ENCODE peak calls at places on chromosomes 6 and 20, in eight cellular contexts. One of them, this sample, is unnamed.
A peak's percentile ranks its signal among the peaks of the same experiment; 100 is the strongest.

GRCh38 chr6:20266851-20267608 is 54.8 kb upstream of the MBOAT1 start:
- DNase-seq in choroid plexus epithelial cell: no peak
- DNase-seq in left lung: no peak
- DNase-seq in PC-9: peak; percentile 57
- DNase-seq in GM23338: no peak
- DNase-seq in GM12878: peak; percentile 12
- DNase-seq in small intestine: peak; percentile 13
- DNase-seq in epithelial cell of esophagus: peak; percentile 89
- DNase-seq in this sample: no peak

GRCh38 chr20:64228086-64228485 is 27.5 kb upstream of the PCMTD2 start:
- DNase-seq in GM23338: no peak
- DNase-seq in epithelial cell of esophagus: no peak
- DNase-seq in choroid plexus epithelial cell: no peak
- DNase-seq in left lung: no peak
- DNase-seq in small intestine: no peak
- DNase-seq in PC-9: no peak
- DNase-seq in GM12878: no peak
- DNase-seq in this sample: no peak

GRCh38 chr6:14478396-14479225 is 361.0 kb downstream of the CD83 start:
- DNase-seq in left lung: no peak
- DNase-seq in small intestine: no peak
- DNase-seq in GM23338: no peak
- DNase-seq in GM12878: no peak
- DNase-seq in PC-9: no peak
- DNase-seq in epithelial cell of esophagus: no peak
- DNase-seq in choroid plexus epithelial cell: no peak
- DNase-seq in this sample: no peak

GRCh38 chr6:36246511-36247268 is 23.2 kb upstream of the PNPLA1 start:
- DNase-seq in epithelial cell of esophagus: peak; percentile 81
- DNase-seq in small intestine: no peak
- DNase-seq in GM12878: no peak
- DNase-seq in GM23338: no peak
- DNase-seq in PC-9: peak; percentile 43
- DNase-seq in left lung: no peak
- DNase-seq in choroid plexus epithelial cell: peak; percentile 51
- DNase-seq in this sample: no peak

GRCh38 chr6:147310511-147310910 is 106.3 kb downstream of the STXBP5 start:
- DNase-seq in left lung: no peak
- DNase-seq in GM12878: no peak
- DNase-seq in PC-9: no peak
- DNase-seq in small intestine: no peak
- DNase-seq in GM23338: no peak
- DNase-seq in choroid plexus epithelial cell: no peak
- DNase-seq in epithelial cell of esophagus: no peak
- DNase-seq in this sample: no peak

GRCh38 chr6:135498178-135498841 is 770 bp upstream of the AHI1 start:
- DNase-seq in small intestine: peak; percentile 85
- DNase-seq in choroid plexus epithelial cell: peak; percentile 98
- DNase-seq in epithelial cell of esophagus: peak; percentile 87
- DNase-seq in left lung: peak; percentile 70
- DNase-seq in GM23338: peak; percentile 61
- DNase-seq in PC-9: peak; percentile 88
- DNase-seq in GM12878: no peak
- DNase-seq in this sample: peak; percentile 76

GRCh38 chr6:52557389-52558265 is 19.2 kb downstream of the TRAM2 start:
- DNase-seq in choroid plexus epithelial cell: no peak
- DNase-seq in epithelial cell of esophagus: no peak
- DNase-seq in GM12878: no peak
- DNase-seq in GM23338: peak; percentile 50
- DNase-seq in PC-9: no peak
- DNase-seq in left lung: no peak
- DNase-seq in small intestine: no peak
- DNase-seq in this sample: no peak

GRCh38 chr6:134894800-134895199 is 55.1 kb downstream of the ALDH8A1 start:
- DNase-seq in choroid plexus epithelial cell: no peak
- DNase-seq in PC-9: no peak
- DNase-seq in GM23338: no peak
- DNase-seq in GM12878: no peak
- DNase-seq in small intestine: no peak
- DNase-seq in left lung: no peak
- DNase-seq in epithelial cell of esophagus: no peak
- DNase-seq in this sample: no peak

GRCh38 chr6:27280064-27280539 is 32.0 kb downstream of the POM121L2 start:
- DNase-seq in choroid plexus epithelial cell: peak; percentile 60
- DNase-seq in GM23338: peak; percentile 82
- DNase-seq in left lung: no peak
- DNase-seq in small intestine: no peak
- DNase-seq in PC-9: peak; percentile 61
- DNase-seq in epithelial cell of esophagus: peak; percentile 63
- DNase-seq in GM12878: no peak
- DNase-seq in this sample: no peak

GRCh38 chr20:8535403-8536003 is 403.4 kb downstream of the PLCB1 start:
- DNase-seq in epithelial cell of esophagus: no peak
- DNase-seq in GM12878: no peak
- DNase-seq in small intestine: no peak
- DNase-seq in choroid plexus epithelial cell: peak; percentile 34
- DNase-seq in left lung: no peak
- DNase-seq in PC-9: no peak
- DNase-seq in GM23338: peak; percentile 58
- DNase-seq in this sample: no peak

GRCh38 chr20:3696200-3696599 is 14.4 kb upstream of the ADAM33 start:
- DNase-seq in left lung: no peak
- DNase-seq in GM23338: peak; percentile 62
- DNase-seq in small intestine: peak; percentile 13
- DNase-seq in PC-9: no peak
- DNase-seq in GM12878: no peak
- DNase-seq in epithelial cell of esophagus: no peak
- DNase-seq in choroid plexus epithelial cell: no peak
- DNase-seq in this sample: no peak

GRCh38 chr20:4110885-4111284 is 95.5 kb upstream of the RNF24 start:
- DNase-seq in GM12878: no peak
- DNase-seq in epithelial cell of esophagus: no peak
- DNase-seq in choroid plexus epithelial cell: no peak
- DNase-seq in PC-9: no peak
- DNase-seq in small intestine: no peak
- DNase-seq in GM23338: no peak
- DNase-seq in left lung: no peak
- DNase-seq in this sample: no peak

GRCh38 chr6:71393471-71393870 is 104.9 kb downstream of the OGFRL1 start:
- DNase-seq in epithelial cell of esophagus: no peak
- DNase-seq in GM12878: no peak
- DNase-seq in small intestine: no peak
- DNase-seq in left lung: no peak
- DNase-seq in GM23338: no peak
- DNase-seq in PC-9: no peak
- DNase-seq in choroid plexus epithelial cell: no peak
- DNase-seq in this sample: no peak

GRCh38 chr6:73079611-73079955 is 145.7 kb downstream of the KHDC1L start:
- DNase-seq in small intestine: no peak
- DNase-seq in choroid plexus epithelial cell: peak; percentile 31
- DNase-seq in GM12878: no peak
- DNase-seq in left lung: no peak
- DNase-seq in GM23338: no peak
- DNase-seq in epithelial cell of esophagus: peak; percentile 39
- DNase-seq in PC-9: no peak
- DNase-seq in this sample: peak; percentile 49

GRCh38 chr6:108142240-108142639 is 23.6 kb upstream of the NR2E1 start:
- DNase-seq in left lung: no peak
- DNase-seq in choroid plexus epithelial cell: no peak
- DNase-seq in PC-9: no peak
- DNase-seq in epithelial cell of esophagus: no peak
- DNase-seq in GM12878: no peak
- DNase-seq in small intestine: no peak
- DNase-seq in GM23338: no peak
- DNase-seq in this sample: no peak

GRCh38 chr6:26470643-26471042 is 12.9 kb downstream of the BTN2A1 start:
- DNase-seq in choroid plexus epithelial cell: no peak
- DNase-seq in GM23338: no peak
- DNase-seq in epithelial cell of esophagus: no peak
- DNase-seq in GM12878: no peak
- DNase-seq in small intestine: no peak
- DNase-seq in left lung: no peak
- DNase-seq in PC-9: no peak
- DNase-seq in this sample: no peak

GRCh38 chr6:10521104-10521808 is at the start of gene GCNT2:
- DNase-seq in GM12878: no peak
- DNase-seq in small intestine: peak; percentile 64
- DNase-seq in choroid plexus epithelial cell: peak; percentile 75
- DNase-seq in GM23338: peak; percentile 90
- DNase-seq in epithelial cell of esophagus: peak; percentile 83
- DNase-seq in PC-9: peak; percentile 92
- DNase-seq in left lung: peak; percentile 47
- DNase-seq in this sample: no peak
- H3K4me3 ChIP-seq in GM12878: peak within 1 kb of the TSS; percentile 31
- H3K4me3 ChIP-seq in small intestine: no peak within 1 kb of the TSS
- H3K4me3 ChIP-seq in choroid plexus epithelial cell: peak within 1 kb of the TSS; percentile 28
- H3K4me3 ChIP-seq in GM23338: peak within 1 kb of the TSS; percentile 41
- H3K4me3 ChIP-seq in epithelial cell of esophagus: no peak within 1 kb of the TSS
- H3K4me3 ChIP-seq in PC-9: peak within 1 kb of the TSS; percentile 46
- H3K4me3 ChIP-seq in left lung: peak within 1 kb of the TSS; percentile 18
- H3K4me3 ChIP-seq in this sample: no peak within 1 kb of the TSS

GRCh38 chr6:137237413-137238170 is 18.4 kb upstream of the IFNGR1 start:
- DNase-seq in GM12878: no peak
- DNase-seq in choroid plexus epithelial cell: peak; percentile 82
- DNase-seq in epithelial cell of esophagus: peak; percentile 97
- DNase-seq in small intestine: no peak
- DNase-seq in left lung: no peak
- DNase-seq in GM23338: no peak
- DNase-seq in PC-9: peak; percentile 93
- DNase-seq in this sample: peak; percentile 79
- H3K4me3 ChIP-seq in GM12878: no peak overlapping the region
- H3K4me3 ChIP-seq in choroid plexus epithelial cell: no peak overlapping the region
- H3K4me3 ChIP-seq in epithelial cell of esophagus: no peak overlapping the region
- H3K4me3 ChIP-seq in small intestine: no peak overlapping the region
- H3K4me3 ChIP-seq in left lung: no peak overlapping the region
- H3K4me3 ChIP-seq in GM23338: no peak overlapping the region
- H3K4me3 ChIP-seq in PC-9: no peak overlapping the region
- H3K4me3 ChIP-seq in this sample: no peak overlapping the region

DNA sequence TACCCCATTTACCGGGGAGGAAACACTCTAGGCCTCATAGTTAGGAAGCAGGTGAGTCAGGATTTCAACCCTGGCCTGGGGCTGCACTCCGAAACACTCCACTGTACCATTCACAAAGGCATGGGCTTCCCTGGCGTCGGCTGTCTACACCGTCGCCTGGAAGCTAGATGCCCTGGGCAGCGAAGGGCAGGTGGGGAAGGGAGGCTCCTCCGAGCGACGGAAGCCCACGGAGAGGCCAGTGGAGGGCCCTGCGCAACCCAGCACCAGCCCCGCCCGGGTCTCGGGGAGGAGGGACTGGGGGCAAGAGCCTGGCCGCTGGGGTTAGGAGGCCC is 16.1 kb downstream of the SDCBP2 start:
- DNase-seq in epithelial cell of esophagus: no peak
- DNase-seq in GM23338: no peak
- DNase-seq in choroid plexus epithelial cell: no peak
- DNase-seq in left lung: no peak
- DNase-seq in GM12878: no peak
- DNase-seq in small intestine: no peak
- DNase-seq in PC-9: no peak
- DNase-seq in this sample: no peak
- H3K4me3 ChIP-seq in epithelial cell of esophagus: no peak overlapping the region
- H3K4me3 ChIP-seq in GM23338: peak overlapping the region; percentile 78
- H3K4me3 ChIP-seq in choroid plexus epithelial cell: no peak overlapping the region
- H3K4me3 ChIP-seq in left lung: no peak overlapping the region
- H3K4me3 ChIP-seq in GM12878: no peak overlapping the region
- H3K4me3 ChIP-seq in small intestine: no peak overlapping the region
- H3K4me3 ChIP-seq in PC-9: no peak overlapping the region
- H3K4me3 ChIP-seq in this sample: no peak overlapping the region

GRCh38 chr6:109671721-109672120 is 19.3 kb downstream of the AK9 start:
- DNase-seq in small intestine: no peak
- DNase-seq in GM23338: no peak
- DNase-seq in epithelial cell of esophagus: no peak
- DNase-seq in choroid plexus epithelial cell: peak; percentile 53
- DNase-seq in left lung: no peak
- DNase-seq in GM12878: no peak
- DNase-seq in PC-9: peak; percentile 51
- DNase-seq in this sample: no peak

GRCh38 chr6:109669811-109670210 is 21.2 kb downstream of the AK9 start:
- DNase-seq in choroid plexus epithelial cell: no peak
- DNase-seq in GM12878: no peak
- DNase-seq in small intestine: no peak
- DNase-seq in PC-9: no peak
- DNase-seq in GM23338: no peak
- DNase-seq in left lung: no peak
- DNase-seq in epithelial cell of esophagus: no peak
- DNase-seq in this sample: no peak

GRCh38 chr6:109672204-109672603 is 18.8 kb downstream of the AK9 start:
- DNase-seq in epithelial cell of esophagus: no peak
- DNase-seq in small intestine: no peak
- DNase-seq in GM12878: no peak
- DNase-seq in GM23338: no peak
- DNase-seq in PC-9: no peak
- DNase-seq in left lung: no peak
- DNase-seq in choroid plexus epithelial cell: no peak
- DNase-seq in this sample: no peak

GRCh38 chr6:109676724-109677123 is 14.3 kb downstream of the AK9 start:
- DNase-seq in GM12878: no peak
- DNase-seq in epithelial cell of esophagus: no peak
- DNase-seq in PC-9: no peak
- DNase-seq in left lung: no peak
- DNase-seq in choroid plexus epithelial cell: no peak
- DNase-seq in GM23338: no peak
- DNase-seq in small intestine: no peak
- DNase-seq in this sample: no peak

DNA sequence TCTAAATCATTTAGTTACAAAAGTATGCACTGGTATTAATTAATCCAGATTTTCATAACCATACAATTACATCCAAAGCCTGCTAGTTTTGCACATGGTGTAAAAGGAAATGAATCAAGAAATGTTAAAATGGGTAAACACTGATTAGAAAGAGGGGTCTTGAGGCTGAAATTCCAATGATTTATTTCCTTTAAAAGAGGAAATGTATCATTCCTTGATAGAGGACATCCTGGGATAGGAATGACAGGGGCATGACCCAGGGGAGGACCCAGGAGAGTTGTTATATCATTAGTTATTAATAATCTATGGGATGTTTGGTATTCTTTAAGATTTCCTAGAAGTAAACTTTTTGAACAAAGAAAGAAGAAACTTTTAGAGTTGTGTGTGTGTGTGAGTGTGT is 18.2 kb downstream of the AK9 start:
- DNase-seq in GM12878: no peak
- DNase-seq in GM23338: no peak
- DNase-seq in PC-9: no peak
- DNase-seq in left lung: no peak
- DNase-seq in choroid plexus epithelial cell: no peak
- DNase-seq in small intestine: no peak
- DNase-seq in epithelial cell of esophagus: no peak
- DNase-seq in this sample: no peak
- H3K4me3 ChIP-seq in GM12878: no peak overlapping the region
- H3K4me3 ChIP-seq in GM23338: no peak overlapping the region
- H3K4me3 ChIP-seq in PC-9: no peak overlapping the region
- H3K4me3 ChIP-seq in left lung: no peak overlapping the region
- H3K4me3 ChIP-seq in choroid plexus epithelial cell: no peak overlapping the region
- H3K4me3 ChIP-seq in small intestine: no peak overlapping the region
- H3K4me3 ChIP-seq in epithelial cell of esophagus: no peak overlapping the region
- H3K4me3 ChIP-seq in this sample: no peak overlapping the region